ENCODE peak calls at places on chromosomes 6 and 20, in eight cellular contexts. One of them, this sample, is unnamed.
A peak's percentile ranks its signal among the peaks of the same experiment; 100 is the strongest.

GRCh38 chr20:49631074-49631716 is 63.3 kb upstream of the PTGIS start:
- DNase-seq in GM12878: no peak
- DNase-seq in A549: no peak
- DNase-seq in suprapubic skin: no peak
- DNase-seq in stomach: no peak
- DNase-seq in sigmoid colon: no peak
- DNase-seq in upper lobe of left lung: no peak
- DNase-seq in SK-N-SH: no peak
- DNase-seq in this sample: peak; percentile 75

GRCh38 chr20:14826926-14827325 is 489.5 kb upstream of the FLRT3 start:
- DNase-seq in GM12878: no peak
- DNase-seq in A549: no peak
- DNase-seq in suprapubic skin: no peak
- DNase-seq in stomach: no peak
- DNase-seq in sigmoid colon: no peak
- DNase-seq in upper lobe of left lung: no peak
- DNase-seq in SK-N-SH: no peak
- DNase-seq in this sample: no peak

GRCh38 chr20:43857932-43858331 is 56.7 kb upstream of the TOX2 start:
- DNase-seq in GM12878: no peak
- DNase-seq in A549: no peak
- DNase-seq in suprapubic skin: no peak
- DNase-seq in stomach: no peak
- DNase-seq in sigmoid colon: no peak
- DNase-seq in upper lobe of left lung: no peak
- DNase-seq in SK-N-SH: no peak
- DNase-seq in this sample: no peak

GRCh38 chr6:47414517-47415167 is 62.9 kb upstream of the CD2AP start:
- DNase-seq in GM12878: peak; percentile 47
- DNase-seq in A549: no peak
- DNase-seq in suprapubic skin: no peak
- DNase-seq in stomach: no peak
- DNase-seq in sigmoid colon: no peak
- DNase-seq in upper lobe of left lung: no peak
- DNase-seq in SK-N-SH: no peak
- DNase-seq in this sample: no peak

GRCh38 chr6:169556238-169556637 is 145.6 kb downstream of the WDR27 start:
- DNase-seq in GM12878: no peak
- DNase-seq in A549: no peak
- DNase-seq in suprapubic skin: no peak
- DNase-seq in stomach: no peak
- DNase-seq in sigmoid colon: no peak
- DNase-seq in upper lobe of left lung: no peak
- DNase-seq in SK-N-SH: no peak
- DNase-seq in this sample: no peak

GRCh38 chr6:151004415-151005024 is 139.0 kb downstream of the MTHFD1L start:
- DNase-seq in GM12878: no peak
- DNase-seq in A549: peak; percentile 30
- DNase-seq in suprapubic skin: no peak
- DNase-seq in stomach: no peak
- DNase-seq in sigmoid colon: no peak
- DNase-seq in upper lobe of left lung: no peak
- DNase-seq in SK-N-SH: no peak
- DNase-seq in this sample: no peak

GRCh38 chr6:107179004-107179403 is 63.7 kb upstream of the BEND3 start:
- DNase-seq in GM12878: no peak
- DNase-seq in A549: no peak
- DNase-seq in suprapubic skin: no peak
- DNase-seq in stomach: no peak
- DNase-seq in sigmoid colon: no peak
- DNase-seq in upper lobe of left lung: no peak
- DNase-seq in SK-N-SH: no peak
- DNase-seq in this sample: no peak

GRCh38 chr20:18090044-18090443 is 32.3 kb upstream of the OVOL2 start:
- DNase-seq in GM12878: no peak
- DNase-seq in A549: no peak
- DNase-seq in suprapubic skin: no peak
- DNase-seq in stomach: no peak
- DNase-seq in sigmoid colon: no peak
- DNase-seq in upper lobe of left lung: no peak
- DNase-seq in SK-N-SH: no peak
- DNase-seq in this sample: no peak

GRCh38 chr20:21719592-21720214 is 14.2 kb downstream of the PAX1 start:
- DNase-seq in GM12878: peak; percentile 12
- DNase-seq in A549: peak; percentile 65
- DNase-seq in suprapubic skin: no peak
- DNase-seq in stomach: peak; percentile 51
- DNase-seq in sigmoid colon: peak; percentile 82
- DNase-seq in upper lobe of left lung: no peak
- DNase-seq in SK-N-SH: peak; percentile 65
- DNase-seq in this sample: no peak

GRCh38 chr20:10498196-10498595 is 63.1 kb downstream of the SLX4IP start:
- DNase-seq in GM12878: no peak
- DNase-seq in A549: no peak
- DNase-seq in suprapubic skin: no peak
- DNase-seq in stomach: no peak
- DNase-seq in sigmoid colon: no peak
- DNase-seq in upper lobe of left lung: no peak
- DNase-seq in SK-N-SH: no peak
- DNase-seq in this sample: no peak

GRCh38 chr6:129679250-129679649 is 30.7 kb downstream of the ARHGAP18 start:
- DNase-seq in GM12878: no peak
- DNase-seq in A549: no peak
- DNase-seq in suprapubic skin: no peak
- DNase-seq in stomach: no peak
- DNase-seq in sigmoid colon: no peak
- DNase-seq in upper lobe of left lung: no peak
- DNase-seq in SK-N-SH: no peak
- DNase-seq in this sample: no peak

GRCh38 chr20:59938696-59939051 is 1.4 kb downstream of the PPP1R3D start:
- DNase-seq in GM12878: no peak
- DNase-seq in A549: no peak
- DNase-seq in suprapubic skin: no peak
- DNase-seq in stomach: no peak
- DNase-seq in sigmoid colon: peak; percentile 75
- DNase-seq in upper lobe of left lung: no peak
- DNase-seq in SK-N-SH: no peak
- DNase-seq in this sample: no peak

GRCh38 chr20:59939052-59939878 is 840 bp downstream of the PPP1R3D start:
- DNase-seq in GM12878: no peak
- DNase-seq in A549: no peak
- DNase-seq in suprapubic skin: no peak
- DNase-seq in stomach: no peak
- DNase-seq in sigmoid colon: peak; percentile 72
- DNase-seq in upper lobe of left lung: peak; percentile 90
- DNase-seq in SK-N-SH: no peak
- DNase-seq in this sample: peak; percentile 60

GRCh38 chr20:59940956-59941294 is 736 bp downstream of the FAM217B start:
- DNase-seq in GM12878: no peak
- DNase-seq in A549: no peak
- DNase-seq in suprapubic skin: no peak
- DNase-seq in stomach: no peak
- DNase-seq in sigmoid colon: no peak
- DNase-seq in upper lobe of left lung: no peak
- DNase-seq in SK-N-SH: no peak
- DNase-seq in this sample: no peak

GRCh38 chr20:59939879-59940128 is 301 bp downstream of the PPP1R3D start:
- DNase-seq in GM12878: no peak
- DNase-seq in A549: no peak
- DNase-seq in suprapubic skin: no peak
- DNase-seq in stomach: peak; percentile 48
- DNase-seq in sigmoid colon: peak; percentile 74
- DNase-seq in upper lobe of left lung: no peak
- DNase-seq in SK-N-SH: peak; percentile 67
- DNase-seq in this sample: peak; percentile 69

DNA sequence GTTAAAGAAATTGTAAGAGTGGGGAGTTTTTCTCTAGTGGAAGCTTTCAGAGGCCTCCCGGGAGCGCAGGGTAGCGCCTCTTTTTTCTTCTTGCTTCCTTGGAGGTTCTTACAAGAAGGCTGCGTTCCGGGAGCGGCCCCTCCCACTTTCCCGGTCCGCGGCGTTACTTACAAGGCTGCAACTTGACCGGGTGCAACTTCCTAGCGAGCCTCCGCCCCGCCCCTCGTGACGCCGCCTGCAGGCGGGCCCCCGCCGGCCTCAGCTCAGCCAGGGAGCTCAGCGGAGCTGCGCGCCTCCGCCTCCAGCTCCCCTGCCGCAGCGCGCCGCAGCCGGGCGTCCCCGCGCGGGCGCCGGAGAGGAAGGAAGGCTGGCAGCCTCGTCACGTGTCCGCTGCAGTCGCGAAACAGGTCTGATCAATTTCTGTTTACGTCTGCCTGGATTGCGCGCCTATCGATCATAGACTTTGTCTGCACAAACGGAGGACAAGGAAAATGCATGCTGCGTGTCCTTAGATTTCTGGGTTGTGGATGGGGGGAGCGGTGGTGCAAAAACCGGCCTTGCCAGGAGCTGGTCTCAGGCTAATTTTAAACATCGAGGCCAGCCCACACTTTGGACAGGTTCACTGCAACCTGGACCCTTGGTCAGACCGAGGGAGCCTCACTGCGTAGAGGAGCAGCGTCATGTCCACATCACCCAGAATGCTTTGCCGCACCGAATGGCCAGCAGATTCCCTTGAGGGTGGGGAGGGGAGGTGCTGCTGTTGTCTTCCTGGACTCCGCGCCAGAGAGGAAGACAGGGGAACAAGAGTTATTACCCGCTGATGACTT is at the start of the genes FAM217B and PPP1R3D:
- DNase-seq in GM12878: peak; percentile 73
- DNase-seq in A549: peak; percentile 95
- DNase-seq in suprapubic skin: peak; percentile 99
- DNase-seq in stomach: peak; percentile 98
- DNase-seq in sigmoid colon: peak; percentile 100
- DNase-seq in upper lobe of left lung: peak; percentile 100
- DNase-seq in SK-N-SH: peak; percentile 96
- DNase-seq in this sample: peak; percentile 97
- TF ChIP-seq CTCF in GM12878: no peak
- TF ChIP-seq CTCF in A549: no peak
- TF ChIP-seq CTCF in suprapubic skin: no peak
- TF ChIP-seq CTCF in stomach: no peak
- TF ChIP-seq CTCF in sigmoid colon: no peak
- TF ChIP-seq CTCF in upper lobe of left lung: peak; percentile 15
- TF ChIP-seq CTCF in SK-N-SH: peak; percentile 15
- TF ChIP-seq CTCF in this sample: no peak

DNA sequence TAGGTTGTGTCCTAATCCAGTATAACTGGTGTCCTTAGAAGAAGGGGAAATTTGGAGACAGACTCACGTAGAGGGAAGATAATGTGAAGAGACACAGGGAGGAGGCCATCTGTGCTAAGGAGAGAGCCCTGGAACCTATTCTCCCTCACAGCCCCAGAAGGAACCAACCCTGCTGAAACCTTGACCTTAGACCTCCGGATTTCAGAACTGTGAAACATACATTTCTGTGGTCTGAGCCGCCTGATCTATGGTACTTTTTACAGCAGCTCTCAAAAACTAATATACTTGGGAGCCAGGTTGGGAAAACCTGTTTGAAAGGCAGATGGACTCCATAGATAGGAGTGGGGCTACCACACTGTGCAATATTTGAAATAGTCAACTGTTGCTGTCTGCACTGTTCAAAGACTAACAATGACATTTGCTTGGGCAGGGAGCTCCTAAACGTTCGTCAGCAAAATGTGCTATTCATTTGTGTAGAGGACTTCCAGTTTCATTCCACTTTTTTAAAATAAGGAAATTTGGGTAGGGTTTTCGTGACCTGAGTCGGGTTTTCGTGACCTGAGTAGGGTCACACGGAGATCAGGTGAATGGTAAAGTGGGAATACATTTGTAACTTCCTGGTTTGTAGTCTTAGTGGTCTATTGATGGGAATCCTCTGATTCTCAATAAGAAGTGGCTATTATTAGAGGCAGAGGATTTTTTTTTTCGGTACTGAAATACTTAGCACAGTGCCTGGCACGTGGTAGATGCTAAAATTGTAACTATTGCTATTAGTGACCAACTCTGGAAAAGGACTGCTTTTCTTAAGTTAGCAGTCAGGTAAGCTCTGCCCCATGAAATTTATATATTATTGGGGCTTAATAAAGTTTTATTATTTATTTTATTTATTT is 11.4 kb downstream of the TAGAP start:
- DNase-seq in GM12878: no peak
- DNase-seq in A549: no peak
- DNase-seq in suprapubic skin: no peak
- DNase-seq in stomach: no peak
- DNase-seq in sigmoid colon: no peak
- DNase-seq in upper lobe of left lung: no peak
- DNase-seq in SK-N-SH: no peak
- DNase-seq in this sample: no peak
- TF ChIP-seq EP300 in GM12878: no peak
- TF ChIP-seq EP300 in A549: no peak
- TF ChIP-seq EP300 in suprapubic skin: no peak
- TF ChIP-seq EP300 in stomach: no peak
- TF ChIP-seq EP300 in sigmoid colon: no peak
- TF ChIP-seq EP300 in upper lobe of left lung: no peak
- TF ChIP-seq EP300 in SK-N-SH: no peak
- TF ChIP-seq EP300 in this sample: no peak

DNA sequence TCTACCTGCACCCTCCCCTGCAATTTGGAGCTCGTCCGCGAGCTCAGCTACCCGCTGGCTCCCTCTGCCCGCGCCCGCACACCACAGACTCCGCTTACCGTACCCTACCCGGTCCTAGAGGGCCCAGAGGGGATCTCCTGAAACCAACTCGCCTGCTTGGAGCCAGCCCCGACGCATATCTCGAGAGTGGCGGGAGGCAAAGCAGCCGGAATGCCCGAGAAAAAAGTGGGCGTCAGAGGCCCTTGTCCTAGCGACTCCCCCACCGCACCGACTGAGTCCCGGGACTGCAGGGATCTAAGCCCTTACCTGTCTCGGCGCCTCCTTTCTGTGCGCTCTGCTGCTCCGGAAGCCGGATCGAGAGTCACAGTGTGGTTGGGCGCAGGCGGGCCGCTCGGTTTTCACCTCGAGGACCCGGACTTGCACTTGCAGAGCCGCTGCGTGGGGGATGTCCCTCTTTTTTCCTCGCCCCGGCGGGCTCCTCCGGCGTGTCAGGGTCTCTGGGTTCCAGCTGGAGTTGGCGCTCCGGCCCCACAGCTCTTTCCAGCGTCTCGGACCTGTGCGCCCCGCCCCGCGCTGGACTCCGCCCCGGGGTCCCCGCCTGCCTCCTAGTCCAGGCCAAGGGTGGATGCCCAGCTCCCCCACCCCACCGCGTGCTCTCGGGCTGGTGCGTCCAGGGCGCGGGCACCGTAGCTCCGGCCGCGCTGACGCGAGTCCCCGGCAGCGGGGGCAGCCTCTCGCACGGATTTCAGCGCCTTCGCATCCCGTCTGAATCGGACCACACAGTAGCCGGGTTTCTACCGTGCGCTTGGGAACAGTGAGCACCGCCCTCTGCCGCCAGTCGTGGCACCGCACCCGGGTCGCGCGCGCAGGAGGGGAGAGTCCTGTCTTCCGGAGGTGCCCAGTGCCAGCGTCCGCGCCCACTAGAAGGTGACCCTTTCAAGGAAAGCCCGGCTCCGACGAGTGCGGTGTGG is at the start of gene PROKR2:
- DNase-seq in GM12878: no peak
- DNase-seq in A549: no peak
- DNase-seq in suprapubic skin: no peak
- DNase-seq in stomach: no peak
- DNase-seq in sigmoid colon: no peak
- DNase-seq in upper lobe of left lung: peak; percentile 81
- DNase-seq in SK-N-SH: peak; percentile 88
- DNase-seq in this sample: no peak
- TF ChIP-seq CTCF in GM12878: no peak
- TF ChIP-seq CTCF in A549: no peak
- TF ChIP-seq CTCF in suprapubic skin: no peak
- TF ChIP-seq CTCF in stomach: no peak
- TF ChIP-seq CTCF in sigmoid colon: no peak
- TF ChIP-seq CTCF in upper lobe of left lung: no peak
- TF ChIP-seq CTCF in SK-N-SH: no peak
- TF ChIP-seq CTCF in this sample: no peak

GRCh38 chr6:14881399-14881798 is 364.5 kb upstream of the JARID2 start:
- DNase-seq in GM12878: no peak
- DNase-seq in A549: no peak
- DNase-seq in suprapubic skin: no peak
- DNase-seq in stomach: no peak
- DNase-seq in sigmoid colon: no peak
- DNase-seq in upper lobe of left lung: no peak
- DNase-seq in SK-N-SH: no peak
- DNase-seq in this sample: no peak
- TF ChIP-seq EP300 in GM12878: no peak
- TF ChIP-seq EP300 in A549: no peak
- TF ChIP-seq EP300 in suprapubic skin: no peak
- TF ChIP-seq EP300 in stomach: no peak
- TF ChIP-seq EP300 in sigmoid colon: no peak
- TF ChIP-seq EP300 in upper lobe of left lung: no peak
- TF ChIP-seq EP300 in SK-N-SH: no peak
- TF ChIP-seq EP300 in this sample: no peak

This sample was measured in ovary.